ENCODE peak calls at places on chromosomes 6 and 20, in seven cellular contexts. R, J, K, L, I, H and P are unnamed samples.

GRCh38 chr6:115602471-115602870 is 458.2 kb downstream of the FRK start:
- DNase-seq in I (no peak), H (no peak), K (no peak), L (no peak), R (no peak), J (no peak), P (no peak)

GRCh38 chr6:126721581-126722145 is 381.7 kb downstream of the CENPW start:
- DNase-seq in K (no peak), L (peak), I (no peak), H (no peak), J (no peak), R (no peak), P (no peak)

GRCh38 chr20:20711413-20711812 is 1.0 kb downstream of the RALGAPA2 start:
- DNase-seq in H (no peak), K (peak), L (no peak), J (no peak), I (no peak), R (no peak), P (no peak)

GRCh38 chr20:58512808-58513552 is 2.2 kb downstream of the APCDD1L start:
- DNase-seq in J (no peak), H (no peak), R (no peak), I (no peak), K (no peak), L (no peak), P (no peak)

GRCh38 chr6:53377793-53378192 is 29.0 kb upstream of the ELOVL5 start:
- DNase-seq in L (no peak), R (no peak), K (no peak), H (no peak), I (no peak), J (no peak), P (no peak)

GRCh38 chr6:1062786-1063545 is 248.9 kb upstream of the FOXQ1 start:
- DNase-seq in R (no peak), H (no peak), L (peak), K (no peak), J (no peak), I (no peak), P (no peak)

GRCh38 chr20:41086402-41087324 is 50.7 kb upstream of the PLCG1 start:
- DNase-seq in H (no peak), I (peak), L (no peak), J (no peak), R (no peak), K (no peak), P (no peak)

GRCh38 chr6:109073344-109074235 is 21.1 kb downstream of the SESN1 start:
- DNase-seq in I (peak), L (peak), K (peak), J (no peak), R (no peak), H (no peak), P (no peak)

GRCh38 chr6:91822581-91822980 is 1235.7 kb upstream of the MAP3K7 start:
- DNase-seq in L (peak), K (no peak), J (no peak), R (no peak), H (no peak), I (no peak), P (no peak)

GRCh38 chr6:44731485-44732095 is 344.1 kb downstream of the CDC5L start:
- DNase-seq in K (no peak), I (no peak), R (no peak), H (no peak), L (no peak), J (no peak), P (no peak)

GRCh38 chr6:161079566-161080262 is 88.1 kb downstream of the MAP3K4 start:
- DNase-seq in J (peak), L (peak), I (no peak), H (peak), R (no peak), K (no peak), P (no peak)

GRCh38 chr6:41780623-41781301 is at the start of gene PRICKLE4:
- DNase-seq in I (no peak), J (no peak), R (peak), H (no peak), K (peak), L (peak), P (no peak)

GRCh38 chr6:3031857-3032256 is 32.2 kb downstream of the NQO2 start:
- DNase-seq in I (no peak), L (no peak), H (no peak), K (no peak), J (no peak), R (no peak), P (no peak)

GRCh38 chr20:3242167-3242692 is 3.2 kb upstream of the SLC4A11 start:
- DNase-seq in K (no peak), L (no peak), J (no peak), H (no peak), R (no peak), I (no peak), P (no peak)

GRCh38 chr6:138468320-138469015 is 30.8 kb downstream of the NHSL1 start:
- DNase-seq in L (peak), H (no peak), J (no peak), K (no peak), I (no peak), R (no peak), P (no peak)

GRCh38 chr6:168865-169455 is 123.3 kb upstream of the DUSP22 start:
- DNase-seq in J (no peak), R (no peak), H (no peak), L (peak), K (no peak), I (peak), P (no peak)

GRCh38 chr6:112189494-112189893 is 64.9 kb downstream of the LAMA4 start:
- DNase-seq in J (no peak), I (no peak), K (no peak), R (no peak), L (peak), H (no peak), P (no peak)

GRCh38 chr6:29705389-29706231 is 17.6 kb upstream of the HLA-F start:
- DNase-seq in J (no peak), R (no peak), L (peak), I (no peak), K (peak), H (no peak), P (no peak)

GRCh38 chr6:35086636-35087360 is 54.3 kb downstream of the TCP11 start:
- DNase-seq in R (no peak), L (no peak), H (no peak), K (no peak), J (no peak), I (no peak), P (no peak)

GRCh38 chr6:163994566-163994965 is 580.0 kb downstream of the QKI start:
- DNase-seq in J (no peak), K (no peak), R (no peak), L (no peak), H (no peak), I (no peak), P (no peak)

GRCh38 chr6:125598422-125598821 is 151.0 kb upstream of the HEY2 start:
- DNase-seq in J (no peak), I (peak), R (no peak), L (peak), H (no peak), K (peak), P (no peak)

GRCh38 chr20:33704197-33704924 is 15.7 kb downstream of the PXMP4 start:
- DNase-seq in L (peak), K (no peak), R (no peak), H (no peak), J (no peak), I (no peak), P (no peak)